ENCODE peak calls at places on chromosomes 3 and 15, in ten cellular contexts. Y, Z, O, J, R, C, I, W, P and F are unnamed samples.

GRCh38 chr3:29949131-29949530 is 657.3 kb upstream of the TGFBR2 start:
- DNase-seq in Y (peak), Z (no peak), O (no peak), J (no peak), R (no peak), C (no peak), I (peak), W (no peak), P (no peak), F (no peak)

GRCh38 chr3:187183210-187183862 is 13.9 kb upstream of the RTP1 start:
- DNase-seq in Y (peak), Z (no peak), O (no peak), J (no peak), R (no peak), C (no peak), I (no peak), W (no peak), P (no peak), F (peak)

GRCh38 chr15:95215016-95215415 is 983.7 kb downstream of the MCTP2 start:
- DNase-seq in Y (no peak), Z (no peak), O (no peak), J (no peak), R (no peak), C (no peak), I (no peak), W (no peak), P (no peak), F (no peak)

GRCh38 chr15:57272770-57273357 is 103.4 kb upstream of the CGNL1 start:
- DNase-seq in Y (no peak), Z (no peak), O (no peak), J (no peak), R (no peak), C (no peak), I (no peak), W (no peak), P (no peak), F (no peak)

GRCh38 chr3:124731760-124732159 is 1.5 kb downstream of the UMPS start:
- DNase-seq in Y (no peak), Z (no peak), O (no peak), J (no peak), R (no peak), C (no peak), I (no peak), W (no peak), P (no peak), F (no peak)

GRCh38 chr3:135556184-135556583 is 409.3 kb upstream of the PPP2R3A start:
- DNase-seq in Y (no peak), Z (no peak), O (no peak), J (no peak), R (no peak), C (no peak), I (no peak), W (no peak), P (no peak), F (no peak)

GRCh38 chr3:64489361-64490044 is 198.3 kb downstream of the ADAMTS9 start:
- DNase-seq in Y (no peak), Z (peak), O (peak), J (no peak), R (peak), C (no peak), I (no peak), W (peak), P (peak), F (no peak)

GRCh38 chr3:2944628-2945027 is 165.5 kb downstream of the IL5RA start:
- DNase-seq in Y (no peak), Z (no peak), O (no peak), J (no peak), R (no peak), C (peak), I (no peak), W (no peak), P (no peak), F (peak)

GRCh38 chr15:33789141-33789540 is 179.2 kb upstream of the CHRM5 start:
- DNase-seq in Y (peak), Z (no peak), O (no peak), J (peak), R (no peak), C (no peak), I (peak), W (no peak), P (no peak), F (no peak)

GRCh38 chr15:65082303-65082958 is 5.9 kb downstream of the KBTBD13 start:
- DNase-seq in Y (no peak), Z (peak), O (no peak), J (no peak), R (no peak), C (no peak), I (no peak), W (no peak), P (no peak), F (no peak)

GRCh38 chr3:29511701-29512100 is 230.8 kb downstream of the RBMS3 start:
- DNase-seq in Y (no peak), Z (no peak), O (no peak), J (no peak), R (no peak), C (no peak), I (no peak), W (no peak), P (no peak), F (no peak)

GRCh38 chr15:40934457-40934856 is 5.3 kb downstream of the DLL4 start:
- DNase-seq in Y (no peak), Z (no peak), O (peak), J (no peak), R (no peak), C (no peak), I (no peak), W (no peak), P (no peak), F (no peak)

GRCh38 chr3:134371542-134372324 is 2.5 kb downstream of the AMOTL2 start:
- DNase-seq in Y (peak), Z (no peak), O (no peak), J (no peak), R (no peak), C (no peak), I (peak), W (no peak), P (no peak), F (no peak)

GRCh38 chr15:85564686-85565085 is 184.3 kb downstream of the AKAP13 start:
- DNase-seq in Y (no peak), Z (no peak), O (no peak), J (no peak), R (no peak), C (no peak), I (no peak), W (no peak), P (no peak), F (no peak)

GRCh38 chr3:141050913-141051632 is at the start of gene SPSB4:
- DNase-seq in Y (peak), Z (peak), O (peak), J (peak), R (no peak), C (no peak), I (peak), W (peak), P (peak), F (no peak)

GRCh38 chr3:53788038-53788437 is 58.2 kb downstream of the CHDH start:
- DNase-seq in Y (no peak), Z (no peak), O (no peak), J (no peak), R (no peak), C (no peak), I (no peak), W (no peak), P (no peak), F (no peak)

GRCh38 chr15:74773731-74774252 is 8.1 kb upstream of the CSK start:
- DNase-seq in Y (no peak), Z (no peak), O (peak), J (no peak), R (no peak), C (no peak), I (no peak), W (no peak), P (no peak), F (no peak)

GRCh38 chr3:135238866-135239434 is 443.9 kb downstream of the EPHB1 start:
- DNase-seq in Y (no peak), Z (no peak), O (no peak), J (no peak), R (no peak), C (no peak), I (no peak), W (no peak), P (no peak), F (no peak)

GRCh38 chr3:60046212-60046611 is 996.4 kb upstream of the CFAP20DC start:
- DNase-seq in Y (no peak), Z (no peak), O (no peak), J (no peak), R (no peak), C (no peak), I (no peak), W (no peak), P (peak), F (no peak)

GRCh38 chr3:27720899-27721716 is 1.0 kb downstream of the EOMES start:
- DNase-seq in Y (no peak), Z (no peak), O (peak), J (no peak), R (no peak), C (no peak), I (no peak), W (no peak), P (peak), F (peak)

GRCh38 chr15:101027273-101027901 is 108.2 kb downstream of the LRRK1 start:
- DNase-seq in Y (no peak), Z (no peak), O (no peak), J (no peak), R (no peak), C (no peak), I (no peak), W (no peak), P (no peak), F (no peak)

GRCh38 chr3:72154391-72155300 is 369.7 kb upstream of the PROK2 start:
- DNase-seq in Y (peak), Z (no peak), O (no peak), J (peak), R (peak), C (no peak), I (peak), W (no peak), P (no peak), F (no peak)

GRCh38 chr3:104632947-104633346 is 733.8 kb upstream of the ALCAM start:
- DNase-seq in Y (peak), Z (no peak), O (no peak), J (no peak), R (no peak), C (no peak), I (peak), W (no peak), P (no peak), F (no peak)

GRCh38 chr3:48247401-48247807 is 6.5 kb downstream of the ZNF589 start:
- DNase-seq in Y (peak), Z (no peak), O (no peak), J (no peak), R (no peak), C (no peak), I (no peak), W (no peak), P (no peak), F (no peak)

GRCh38 chr3:61094608-61095007 is 156.6 kb downstream of the FHIT start:
- DNase-seq in Y (no peak), Z (no peak), O (no peak), J (no peak), R (no peak), C (no peak), I (no peak), W (no peak), P (no peak), F (no peak)

GRCh38 chr3:47324278-47324865 is 41.6 kb downstream of the KLHL18 start:
- DNase-seq in Y (peak), Z (no peak), O (no peak), J (peak), R (peak), C (peak), I (peak), W (no peak), P (peak), F (no peak)

GRCh38 chr3:177057768-177058167 is 139.5 kb downstream of the TBL1XR1 start:
- DNase-seq in Y (peak), Z (no peak), O (no peak), J (peak), R (no peak), C (peak), I (peak), W (no peak), P (no peak), F (peak)

GRCh38 chr3:81105761-81106160 is 655.7 kb downstream of the GBE1 start:
- DNase-seq in Y (peak), Z (no peak), O (no peak), J (peak), R (no peak), C (no peak), I (no peak), W (no peak), P (no peak), F (no peak)

DNA sequence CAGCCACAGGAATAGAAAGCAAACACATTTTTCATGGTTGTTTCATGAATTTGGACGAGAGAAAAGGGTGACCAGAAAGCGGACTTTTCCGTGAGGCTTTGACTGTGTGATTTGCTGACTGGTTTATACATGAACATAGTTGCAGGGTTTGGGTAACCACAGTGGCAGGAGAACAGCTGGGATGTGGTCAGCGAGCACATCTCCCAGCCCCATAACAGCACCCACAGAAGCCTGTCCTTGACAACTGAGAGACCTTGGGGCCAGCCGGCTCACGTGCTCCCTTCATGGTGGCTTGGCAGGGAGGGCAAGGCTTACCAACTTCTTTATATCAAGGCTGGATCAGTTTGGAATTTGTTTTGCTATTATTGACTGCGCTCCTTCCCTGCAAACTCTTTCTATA is 13.2 kb upstream of the RGMA start:
- DNase-seq in Y (no peak), Z (no peak), O (no peak), J (no peak), R (no peak), C (no peak), I (no peak), W (no peak), P (no peak), F (no peak)
- H3K4me3 ChIP-seq in Y (no peak), Z (no peak), O (no peak), J (no peak), R (no peak), C (no peak), I (no peak), W (no peak), P (no peak), F (no peak)

GRCh38 chr15:89104172-89104564 is 15.9 kb downstream of the ABHD2 start:
- DNase-seq in Y (no peak), Z (no peak), O (no peak), J (no peak), R (no peak), C (no peak), I (peak), W (no peak), P (no peak), F (no peak)
- TF ChIP-seq CTCF in Y (no peak), Z (no peak), O (no peak), J (no peak), R (no peak), C (no peak), I (peak), W (no peak), P (no peak), F (no peak)

GRCh38 chr3:14143826-14144225 is 19.0 kb downstream of the TMEM43 start:
- DNase-seq in Y (peak), Z (no peak), O (no peak), J (peak), R (peak), C (no peak), I (peak), W (no peak), P (no peak), F (no peak)

GRCh38 chr3:14145236-14145635 is 20.4 kb downstream of the TMEM43 start:
- DNase-seq in Y (peak), Z (no peak), O (no peak), J (peak), R (no peak), C (no peak), I (peak), W (no peak), P (no peak), F (no peak)

GRCh38 chr3:14145670-14146380 is 21.0 kb downstream of the TMEM43 start:
- DNase-seq in Y (no peak), Z (no peak), O (no peak), J (no peak), R (no peak), C (no peak), I (no peak), W (no peak), P (no peak), F (no peak)

GRCh38 chr3:14143271-14143605 is 18.4 kb downstream of the TMEM43 start:
- DNase-seq in Y (peak), Z (no peak), O (no peak), J (no peak), R (no peak), C (no peak), I (peak), W (no peak), P (no peak), F (no peak)

DNA sequence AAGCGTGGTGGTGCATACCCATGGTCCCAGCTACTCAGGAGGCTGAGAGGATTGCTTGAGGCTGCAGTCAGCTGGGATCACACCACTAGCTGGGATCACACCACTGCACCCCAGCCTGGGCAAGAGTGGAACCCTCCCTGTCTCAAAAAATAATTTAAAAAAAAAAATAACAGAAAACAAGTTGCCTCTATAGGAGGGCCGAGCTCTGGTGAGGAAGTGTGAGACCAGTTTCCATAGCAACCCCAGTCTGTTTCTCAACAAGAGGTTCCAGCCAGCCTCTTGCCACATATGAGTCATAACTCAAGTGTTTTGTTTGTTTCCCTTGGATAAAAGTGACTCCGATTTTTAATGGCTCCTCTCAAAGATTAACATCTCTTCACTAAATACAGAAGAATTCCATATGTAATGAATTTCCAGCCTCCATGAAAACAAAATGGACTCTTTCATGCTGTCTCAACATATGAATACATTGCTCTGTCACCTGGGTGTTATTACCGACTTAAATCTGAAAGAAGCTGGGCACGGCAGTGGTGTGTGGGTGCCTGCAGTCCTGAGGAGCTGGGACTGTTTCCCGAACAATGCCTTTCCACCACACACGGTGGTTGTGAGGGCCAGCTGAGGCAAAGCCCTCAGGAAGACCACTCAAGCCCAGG is 19.7 kb downstream of the TMEM43 start:
- DNase-seq in Y (peak), Z (peak), O (no peak), J (peak), R (peak), C (peak), I (peak), W (peak), P (peak), F (peak)
- H3K4me3 ChIP-seq in Y (no peak), Z (peak), O (peak), J (peak), R (no peak), C (no peak), I (no peak), W (peak), P (no peak), F (no peak)

GRCh38 chr3:172320468-172320867 is 127.8 kb downstream of the GHSR start:
- DNase-seq in Y (no peak), Z (no peak), O (no peak), J (no peak), R (no peak), C (no peak), I (no peak), W (no peak), P (no peak), F (no peak)

GRCh38 chr3:172317984-172318383 is 130.3 kb downstream of the GHSR start:
- DNase-seq in Y (peak), Z (peak), O (peak), J (peak), R (peak), C (peak), I (peak), W (peak), P (peak), F (peak)

GRCh38 chr3:172319653-172320052 is 128.6 kb downstream of the GHSR start:
- DNase-seq in Y (no peak), Z (no peak), O (no peak), J (no peak), R (no peak), C (no peak), I (no peak), W (no peak), P (no peak), F (no peak)

GRCh38 chr3:172323894-172324590 is 124.2 kb downstream of the GHSR start:
- DNase-seq in Y (peak), Z (no peak), O (no peak), J (peak), R (peak), C (no peak), I (peak), W (no peak), P (peak), F (no peak)

GRCh38 chr3:172321035-172321434 is 127.2 kb downstream of the GHSR start:
- DNase-seq in Y (peak), Z (no peak), O (no peak), J (peak), R (no peak), C (peak), I (peak), W (no peak), P (no peak), F (peak)
- TF ChIP-seq CTCF in Y (no peak), Z (peak), O (no peak), J (no peak), R (no peak), C (no peak), I (no peak), W (no peak), P (no peak), F (no peak)